ENCODE peak calls at places on chromosomes 13 and 19, in ten cellular contexts. One of them, this sample, is unnamed.

GRCh38 chr19:29711584-29712132 is 3.4 kb downstream of the C19orf12 start:
- DNase-seq in heart right ventricle: no peak
- DNase-seq in brain microvascular endothelial cell: no peak
- DNase-seq in fibroblast of lung: no peak
- DNase-seq in stimulated activated CD4-positive, alpha-beta T cell treated with anti-CD3 and anti-CD28 coated beads, Interleukin-15, amount 100 ng/mL, for 24 hours: no peak
- DNase-seq in dermis microvascular lymphatic vessel endothelial cell: no peak
- DNase-seq in activated CD4-positive, alpha-beta T cell treated with anti-CD3 and anti-CD28 coated beads, Interleukin-2, amount 50 U/mL, for 1 hour: no peak
- DNase-seq in neural progenitor cell: no peak
- DNase-seq in ascending aorta: no peak
- DNase-seq in stimulated activated CD8-positive, alpha-beta memory T cell treated with anti-CD3 and anti-CD28 coated beads, Interleukin-7, amount 100 ng/mL, for 24 hours: no peak
- DNase-seq in this sample: no peak

GRCh38 chr19:17114414-17114831 is 38.8 kb downstream of the MYO9B start:
- DNase-seq in heart right ventricle: no peak
- DNase-seq in brain microvascular endothelial cell: no peak
- DNase-seq in fibroblast of lung: no peak
- DNase-seq in stimulated activated CD4-positive, alpha-beta T cell treated with anti-CD3 and anti-CD28 coated beads, Interleukin-15, amount 100 ng/mL, for 24 hours: no peak
- DNase-seq in dermis microvascular lymphatic vessel endothelial cell: no peak
- DNase-seq in activated CD4-positive, alpha-beta T cell treated with anti-CD3 and anti-CD28 coated beads, Interleukin-2, amount 50 U/mL, for 1 hour: no peak
- DNase-seq in neural progenitor cell: peak; percentile 30
- DNase-seq in ascending aorta: no peak
- DNase-seq in stimulated activated CD8-positive, alpha-beta memory T cell treated with anti-CD3 and anti-CD28 coated beads, Interleukin-7, amount 100 ng/mL, for 24 hours: no peak
- DNase-seq in this sample: no peak

GRCh38 chr19:4304509-4305252 is at the start of gene FSD1:
- DNase-seq in heart right ventricle: peak; percentile 35
- DNase-seq in brain microvascular endothelial cell: peak; percentile 30
- DNase-seq in fibroblast of lung: peak; percentile 42
- DNase-seq in stimulated activated CD4-positive, alpha-beta T cell treated with anti-CD3 and anti-CD28 coated beads, Interleukin-15, amount 100 ng/mL, for 24 hours: peak; percentile 88
- DNase-seq in dermis microvascular lymphatic vessel endothelial cell: no peak
- DNase-seq in activated CD4-positive, alpha-beta T cell treated with anti-CD3 and anti-CD28 coated beads, Interleukin-2, amount 50 U/mL, for 1 hour: peak; percentile 55
- DNase-seq in neural progenitor cell: peak; percentile 92
- DNase-seq in ascending aorta: no peak
- DNase-seq in stimulated activated CD8-positive, alpha-beta memory T cell treated with anti-CD3 and anti-CD28 coated beads, Interleukin-7, amount 100 ng/mL, for 24 hours: peak; percentile 53
- DNase-seq in this sample: no peak

GRCh38 chr13:40172878-40173277 is 493.6 kb downstream of the FOXO1 start:
- DNase-seq in heart right ventricle: no peak
- DNase-seq in brain microvascular endothelial cell: no peak
- DNase-seq in fibroblast of lung: no peak
- DNase-seq in stimulated activated CD4-positive, alpha-beta T cell treated with anti-CD3 and anti-CD28 coated beads, Interleukin-15, amount 100 ng/mL, for 24 hours: no peak
- DNase-seq in dermis microvascular lymphatic vessel endothelial cell: no peak
- DNase-seq in activated CD4-positive, alpha-beta T cell treated with anti-CD3 and anti-CD28 coated beads, Interleukin-2, amount 50 U/mL, for 1 hour: no peak
- DNase-seq in neural progenitor cell: no peak
- DNase-seq in ascending aorta: no peak
- DNase-seq in stimulated activated CD8-positive, alpha-beta memory T cell treated with anti-CD3 and anti-CD28 coated beads, Interleukin-7, amount 100 ng/mL, for 24 hours: no peak
- DNase-seq in this sample: no peak

GRCh38 chr13:45417790-45418534 is at the start of gene SLC25A30:
- DNase-seq in heart right ventricle: peak; percentile 96
- DNase-seq in brain microvascular endothelial cell: peak; percentile 87
- DNase-seq in fibroblast of lung: peak; percentile 84
- DNase-seq in stimulated activated CD4-positive, alpha-beta T cell treated with anti-CD3 and anti-CD28 coated beads, Interleukin-15, amount 100 ng/mL, for 24 hours: peak; percentile 96
- DNase-seq in dermis microvascular lymphatic vessel endothelial cell: peak; percentile 50
- DNase-seq in activated CD4-positive, alpha-beta T cell treated with anti-CD3 and anti-CD28 coated beads, Interleukin-2, amount 50 U/mL, for 1 hour: peak; percentile 90
- DNase-seq in neural progenitor cell: peak; percentile 95
- DNase-seq in ascending aorta: peak; percentile 87
- DNase-seq in stimulated activated CD8-positive, alpha-beta memory T cell treated with anti-CD3 and anti-CD28 coated beads, Interleukin-7, amount 100 ng/mL, for 24 hours: peak; percentile 87
- DNase-seq in this sample: peak; percentile 97

GRCh38 chr13:114148521-114148855 is 16.1 kb upstream of the RASA3 start:
- DNase-seq in heart right ventricle: no peak
- DNase-seq in brain microvascular endothelial cell: no peak
- DNase-seq in fibroblast of lung: no peak
- DNase-seq in stimulated activated CD4-positive, alpha-beta T cell treated with anti-CD3 and anti-CD28 coated beads, Interleukin-15, amount 100 ng/mL, for 24 hours: peak; percentile 85
- DNase-seq in dermis microvascular lymphatic vessel endothelial cell: no peak
- DNase-seq in activated CD4-positive, alpha-beta T cell treated with anti-CD3 and anti-CD28 coated beads, Interleukin-2, amount 50 U/mL, for 1 hour: peak; percentile 80
- DNase-seq in neural progenitor cell: no peak
- DNase-seq in ascending aorta: no peak
- DNase-seq in stimulated activated CD8-positive, alpha-beta memory T cell treated with anti-CD3 and anti-CD28 coated beads, Interleukin-7, amount 100 ng/mL, for 24 hours: peak; percentile 48
- DNase-seq in this sample: no peak

GRCh38 chr19:35462476-35462953 is 14.5 kb downstream of the FFAR2 start:
- DNase-seq in heart right ventricle: no peak
- DNase-seq in brain microvascular endothelial cell: no peak
- DNase-seq in fibroblast of lung: no peak
- DNase-seq in stimulated activated CD4-positive, alpha-beta T cell treated with anti-CD3 and anti-CD28 coated beads, Interleukin-15, amount 100 ng/mL, for 24 hours: peak; percentile 26
- DNase-seq in dermis microvascular lymphatic vessel endothelial cell: no peak
- DNase-seq in activated CD4-positive, alpha-beta T cell treated with anti-CD3 and anti-CD28 coated beads, Interleukin-2, amount 50 U/mL, for 1 hour: peak; percentile 38
- DNase-seq in neural progenitor cell: no peak
- DNase-seq in ascending aorta: no peak
- DNase-seq in stimulated activated CD8-positive, alpha-beta memory T cell treated with anti-CD3 and anti-CD28 coated beads, Interleukin-7, amount 100 ng/mL, for 24 hours: no peak
- DNase-seq in this sample: no peak

GRCh38 chr19:46618670-46619231 is 6.1 kb downstream of the PTGIR start:
- DNase-seq in heart right ventricle: no peak
- DNase-seq in brain microvascular endothelial cell: no peak
- DNase-seq in fibroblast of lung: peak; percentile 76
- DNase-seq in stimulated activated CD4-positive, alpha-beta T cell treated with anti-CD3 and anti-CD28 coated beads, Interleukin-15, amount 100 ng/mL, for 24 hours: no peak
- DNase-seq in dermis microvascular lymphatic vessel endothelial cell: no peak
- DNase-seq in activated CD4-positive, alpha-beta T cell treated with anti-CD3 and anti-CD28 coated beads, Interleukin-2, amount 50 U/mL, for 1 hour: no peak
- DNase-seq in neural progenitor cell: no peak
- DNase-seq in ascending aorta: no peak
- DNase-seq in stimulated activated CD8-positive, alpha-beta memory T cell treated with anti-CD3 and anti-CD28 coated beads, Interleukin-7, amount 100 ng/mL, for 24 hours: no peak
- DNase-seq in this sample: no peak

GRCh38 chr13:32887617-32888016 is 128.6 kb upstream of the KL start:
- DNase-seq in heart right ventricle: no peak
- DNase-seq in brain microvascular endothelial cell: no peak
- DNase-seq in fibroblast of lung: no peak
- DNase-seq in stimulated activated CD4-positive, alpha-beta T cell treated with anti-CD3 and anti-CD28 coated beads, Interleukin-15, amount 100 ng/mL, for 24 hours: no peak
- DNase-seq in dermis microvascular lymphatic vessel endothelial cell: no peak
- DNase-seq in activated CD4-positive, alpha-beta T cell treated with anti-CD3 and anti-CD28 coated beads, Interleukin-2, amount 50 U/mL, for 1 hour: no peak
- DNase-seq in neural progenitor cell: no peak
- DNase-seq in ascending aorta: no peak
- DNase-seq in stimulated activated CD8-positive, alpha-beta memory T cell treated with anti-CD3 and anti-CD28 coated beads, Interleukin-7, amount 100 ng/mL, for 24 hours: no peak
- DNase-seq in this sample: no peak

GRCh38 chr19:1264801-1265610 is 4.1 kb upstream of the CIRBP start:
- DNase-seq in heart right ventricle: peak; percentile 72
- DNase-seq in brain microvascular endothelial cell: peak; percentile 78
- DNase-seq in fibroblast of lung: peak; percentile 89
- DNase-seq in stimulated activated CD4-positive, alpha-beta T cell treated with anti-CD3 and anti-CD28 coated beads, Interleukin-15, amount 100 ng/mL, for 24 hours: no peak
- DNase-seq in dermis microvascular lymphatic vessel endothelial cell: no peak
- DNase-seq in activated CD4-positive, alpha-beta T cell treated with anti-CD3 and anti-CD28 coated beads, Interleukin-2, amount 50 U/mL, for 1 hour: no peak
- DNase-seq in neural progenitor cell: peak; percentile 86
- DNase-seq in ascending aorta: no peak
- DNase-seq in stimulated activated CD8-positive, alpha-beta memory T cell treated with anti-CD3 and anti-CD28 coated beads, Interleukin-7, amount 100 ng/mL, for 24 hours: no peak
- DNase-seq in this sample: no peak

GRCh38 chr13:76016799-76017198 is 380.7 kb downstream of the LMO7 start:
- DNase-seq in heart right ventricle: no peak
- DNase-seq in brain microvascular endothelial cell: peak; percentile 54
- DNase-seq in fibroblast of lung: peak; percentile 27
- DNase-seq in stimulated activated CD4-positive, alpha-beta T cell treated with anti-CD3 and anti-CD28 coated beads, Interleukin-15, amount 100 ng/mL, for 24 hours: peak; percentile 26
- DNase-seq in dermis microvascular lymphatic vessel endothelial cell: no peak
- DNase-seq in activated CD4-positive, alpha-beta T cell treated with anti-CD3 and anti-CD28 coated beads, Interleukin-2, amount 50 U/mL, for 1 hour: no peak
- DNase-seq in neural progenitor cell: peak; percentile 30
- DNase-seq in ascending aorta: no peak
- DNase-seq in stimulated activated CD8-positive, alpha-beta memory T cell treated with anti-CD3 and anti-CD28 coated beads, Interleukin-7, amount 100 ng/mL, for 24 hours: no peak
- DNase-seq in this sample: no peak

GRCh38 chr19:40241809-40242384 is 15.4 kb upstream of the CCNP start:
- DNase-seq in heart right ventricle: peak; percentile 69
- DNase-seq in brain microvascular endothelial cell: no peak
- DNase-seq in fibroblast of lung: peak; percentile 9
- DNase-seq in stimulated activated CD4-positive, alpha-beta T cell treated with anti-CD3 and anti-CD28 coated beads, Interleukin-15, amount 100 ng/mL, for 24 hours: no peak
- DNase-seq in dermis microvascular lymphatic vessel endothelial cell: peak; percentile 89
- DNase-seq in activated CD4-positive, alpha-beta T cell treated with anti-CD3 and anti-CD28 coated beads, Interleukin-2, amount 50 U/mL, for 1 hour: no peak
- DNase-seq in neural progenitor cell: no peak
- DNase-seq in ascending aorta: no peak
- DNase-seq in stimulated activated CD8-positive, alpha-beta memory T cell treated with anti-CD3 and anti-CD28 coated beads, Interleukin-7, amount 100 ng/mL, for 24 hours: no peak
- DNase-seq in this sample: no peak

GRCh38 chr19:5099822-5100221 is 130.9 kb downstream of the KDM4B start:
- DNase-seq in heart right ventricle: no peak
- DNase-seq in brain microvascular endothelial cell: no peak
- DNase-seq in fibroblast of lung: peak; percentile 10
- DNase-seq in stimulated activated CD4-positive, alpha-beta T cell treated with anti-CD3 and anti-CD28 coated beads, Interleukin-15, amount 100 ng/mL, for 24 hours: no peak
- DNase-seq in dermis microvascular lymphatic vessel endothelial cell: no peak
- DNase-seq in activated CD4-positive, alpha-beta T cell treated with anti-CD3 and anti-CD28 coated beads, Interleukin-2, amount 50 U/mL, for 1 hour: no peak
- DNase-seq in neural progenitor cell: no peak
- DNase-seq in ascending aorta: no peak
- DNase-seq in stimulated activated CD8-positive, alpha-beta memory T cell treated with anti-CD3 and anti-CD28 coated beads, Interleukin-7, amount 100 ng/mL, for 24 hours: no peak
- DNase-seq in this sample: no peak

GRCh38 chr13:78183737-78184136 is 265.1 kb upstream of the EDNRB start:
- DNase-seq in heart right ventricle: no peak
- DNase-seq in brain microvascular endothelial cell: no peak
- DNase-seq in fibroblast of lung: peak; percentile 66
- DNase-seq in stimulated activated CD4-positive, alpha-beta T cell treated with anti-CD3 and anti-CD28 coated beads, Interleukin-15, amount 100 ng/mL, for 24 hours: no peak
- DNase-seq in dermis microvascular lymphatic vessel endothelial cell: no peak
- DNase-seq in activated CD4-positive, alpha-beta T cell treated with anti-CD3 and anti-CD28 coated beads, Interleukin-2, amount 50 U/mL, for 1 hour: no peak
- DNase-seq in neural progenitor cell: no peak
- DNase-seq in ascending aorta: no peak
- DNase-seq in stimulated activated CD8-positive, alpha-beta memory T cell treated with anti-CD3 and anti-CD28 coated beads, Interleukin-7, amount 100 ng/mL, for 24 hours: no peak
- DNase-seq in this sample: no peak

GRCh38 chr19:8210660-8211101 is 1.5 kb downstream of the CERS4 start:
- DNase-seq in heart right ventricle: no peak
- DNase-seq in brain microvascular endothelial cell: no peak
- DNase-seq in fibroblast of lung: no peak
- DNase-seq in stimulated activated CD4-positive, alpha-beta T cell treated with anti-CD3 and anti-CD28 coated beads, Interleukin-15, amount 100 ng/mL, for 24 hours: no peak
- DNase-seq in dermis microvascular lymphatic vessel endothelial cell: no peak
- DNase-seq in activated CD4-positive, alpha-beta T cell treated with anti-CD3 and anti-CD28 coated beads, Interleukin-2, amount 50 U/mL, for 1 hour: no peak
- DNase-seq in neural progenitor cell: no peak
- DNase-seq in ascending aorta: no peak
- DNase-seq in stimulated activated CD8-positive, alpha-beta memory T cell treated with anti-CD3 and anti-CD28 coated beads, Interleukin-7, amount 100 ng/mL, for 24 hours: no peak
- DNase-seq in this sample: no peak

GRCh38 chr19:42965204-42965603 is 28.2 kb upstream of the PSG7 start:
- DNase-seq in heart right ventricle: no peak
- DNase-seq in brain microvascular endothelial cell: peak; percentile 22
- DNase-seq in fibroblast of lung: no peak
- DNase-seq in stimulated activated CD4-positive, alpha-beta T cell treated with anti-CD3 and anti-CD28 coated beads, Interleukin-15, amount 100 ng/mL, for 24 hours: no peak
- DNase-seq in dermis microvascular lymphatic vessel endothelial cell: no peak
- DNase-seq in activated CD4-positive, alpha-beta T cell treated with anti-CD3 and anti-CD28 coated beads, Interleukin-2, amount 50 U/mL, for 1 hour: no peak
- DNase-seq in neural progenitor cell: no peak
- DNase-seq in ascending aorta: no peak
- DNase-seq in stimulated activated CD8-positive, alpha-beta memory T cell treated with anti-CD3 and anti-CD28 coated beads, Interleukin-7, amount 100 ng/mL, for 24 hours: no peak
- DNase-seq in this sample: no peak

GRCh38 chr13:99297330-99297729 is 9.9 kb downstream of the GPR183 start:
- DNase-seq in heart right ventricle: no peak
- DNase-seq in brain microvascular endothelial cell: no peak
- DNase-seq in fibroblast of lung: no peak
- DNase-seq in stimulated activated CD4-positive, alpha-beta T cell treated with anti-CD3 and anti-CD28 coated beads, Interleukin-15, amount 100 ng/mL, for 24 hours: no peak
- DNase-seq in dermis microvascular lymphatic vessel endothelial cell: no peak
- DNase-seq in activated CD4-positive, alpha-beta T cell treated with anti-CD3 and anti-CD28 coated beads, Interleukin-2, amount 50 U/mL, for 1 hour: no peak
- DNase-seq in neural progenitor cell: no peak
- DNase-seq in ascending aorta: no peak
- DNase-seq in stimulated activated CD8-positive, alpha-beta memory T cell treated with anti-CD3 and anti-CD28 coated beads, Interleukin-7, amount 100 ng/mL, for 24 hours: no peak
- DNase-seq in this sample: no peak

GRCh38 chr13:38914070-38914469 is 76.6 kb downstream of the STOML3 start:
- DNase-seq in heart right ventricle: no peak
- DNase-seq in brain microvascular endothelial cell: no peak
- DNase-seq in fibroblast of lung: no peak
- DNase-seq in stimulated activated CD4-positive, alpha-beta T cell treated with anti-CD3 and anti-CD28 coated beads, Interleukin-15, amount 100 ng/mL, for 24 hours: no peak
- DNase-seq in dermis microvascular lymphatic vessel endothelial cell: no peak
- DNase-seq in activated CD4-positive, alpha-beta T cell treated with anti-CD3 and anti-CD28 coated beads, Interleukin-2, amount 50 U/mL, for 1 hour: no peak
- DNase-seq in neural progenitor cell: no peak
- DNase-seq in ascending aorta: no peak
- DNase-seq in stimulated activated CD8-positive, alpha-beta memory T cell treated with anti-CD3 and anti-CD28 coated beads, Interleukin-7, amount 100 ng/mL, for 24 hours: no peak
- DNase-seq in this sample: no peak

GRCh38 chr19:35484637-35485036 is 5.6 kb downstream of the KRTDAP start:
- DNase-seq in heart right ventricle: no peak
- DNase-seq in brain microvascular endothelial cell: no peak
- DNase-seq in fibroblast of lung: no peak
- DNase-seq in stimulated activated CD4-positive, alpha-beta T cell treated with anti-CD3 and anti-CD28 coated beads, Interleukin-15, amount 100 ng/mL, for 24 hours: peak; percentile 16
- DNase-seq in dermis microvascular lymphatic vessel endothelial cell: no peak
- DNase-seq in activated CD4-positive, alpha-beta T cell treated with anti-CD3 and anti-CD28 coated beads, Interleukin-2, amount 50 U/mL, for 1 hour: no peak
- DNase-seq in neural progenitor cell: no peak
- DNase-seq in ascending aorta: no peak
- DNase-seq in stimulated activated CD8-positive, alpha-beta memory T cell treated with anti-CD3 and anti-CD28 coated beads, Interleukin-7, amount 100 ng/mL, for 24 hours: no peak
- DNase-seq in this sample: no peak

GRCh38 chr13:79870123-79870522 is 389.2 kb downstream of the NDFIP2 start:
- DNase-seq in heart right ventricle: no peak
- DNase-seq in brain microvascular endothelial cell: no peak
- DNase-seq in fibroblast of lung: peak; percentile 49
- DNase-seq in stimulated activated CD4-positive, alpha-beta T cell treated with anti-CD3 and anti-CD28 coated beads, Interleukin-15, amount 100 ng/mL, for 24 hours: no peak
- DNase-seq in dermis microvascular lymphatic vessel endothelial cell: no peak
- DNase-seq in activated CD4-positive, alpha-beta T cell treated with anti-CD3 and anti-CD28 coated beads, Interleukin-2, amount 50 U/mL, for 1 hour: no peak
- DNase-seq in neural progenitor cell: no peak
- DNase-seq in ascending aorta: no peak
- DNase-seq in stimulated activated CD8-positive, alpha-beta memory T cell treated with anti-CD3 and anti-CD28 coated beads, Interleukin-7, amount 100 ng/mL, for 24 hours: no peak
- DNase-seq in this sample: no peak

GRCh38 chr13:51837016-51837415 is 8.0 kb downstream of the TMEM272 start:
- DNase-seq in heart right ventricle: no peak
- DNase-seq in brain microvascular endothelial cell: no peak
- DNase-seq in fibroblast of lung: no peak
- DNase-seq in stimulated activated CD4-positive, alpha-beta T cell treated with anti-CD3 and anti-CD28 coated beads, Interleukin-15, amount 100 ng/mL, for 24 hours: no peak
- DNase-seq in dermis microvascular lymphatic vessel endothelial cell: no peak
- DNase-seq in activated CD4-positive, alpha-beta T cell treated with anti-CD3 and anti-CD28 coated beads, Interleukin-2, amount 50 U/mL, for 1 hour: no peak
- DNase-seq in neural progenitor cell: no peak
- DNase-seq in ascending aorta: no peak
- DNase-seq in stimulated activated CD8-positive, alpha-beta memory T cell treated with anti-CD3 and anti-CD28 coated beads, Interleukin-7, amount 100 ng/mL, for 24 hours: no peak
- DNase-seq in this sample: no peak

GRCh38 chr19:17948967-17949930 is 16.4 kb downstream of the CCDC124 start:
- DNase-seq in heart right ventricle: no peak
- DNase-seq in brain microvascular endothelial cell: no peak
- DNase-seq in fibroblast of lung: no peak
- DNase-seq in stimulated activated CD4-positive, alpha-beta T cell treated with anti-CD3 and anti-CD28 coated beads, Interleukin-15, amount 100 ng/mL, for 24 hours: no peak
- DNase-seq in dermis microvascular lymphatic vessel endothelial cell: no peak
- DNase-seq in activated CD4-positive, alpha-beta T cell treated with anti-CD3 and anti-CD28 coated beads, Interleukin-2, amount 50 U/mL, for 1 hour: no peak
- DNase-seq in neural progenitor cell: peak; percentile 43
- DNase-seq in ascending aorta: no peak
- DNase-seq in stimulated activated CD8-positive, alpha-beta memory T cell treated with anti-CD3 and anti-CD28 coated beads, Interleukin-7, amount 100 ng/mL, for 24 hours: no peak
- DNase-seq in this sample: no peak

GRCh38 chr19:12996542-12997094 is 1.3 kb downstream of the NFIX start:
- DNase-seq in heart right ventricle: peak; percentile 66
- DNase-seq in brain microvascular endothelial cell: no peak
- DNase-seq in fibroblast of lung: peak; percentile 43
- DNase-seq in stimulated activated CD4-positive, alpha-beta T cell treated with anti-CD3 and anti-CD28 coated beads, Interleukin-15, amount 100 ng/mL, for 24 hours: no peak
- DNase-seq in dermis microvascular lymphatic vessel endothelial cell: no peak
- DNase-seq in activated CD4-positive, alpha-beta T cell treated with anti-CD3 and anti-CD28 coated beads, Interleukin-2, amount 50 U/mL, for 1 hour: no peak
- DNase-seq in neural progenitor cell: peak; percentile 73
- DNase-seq in ascending aorta: no peak
- DNase-seq in stimulated activated CD8-positive, alpha-beta memory T cell treated with anti-CD3 and anti-CD28 coated beads, Interleukin-7, amount 100 ng/mL, for 24 hours: no peak
- DNase-seq in this sample: no peak

GRCh38 chr13:111156421-111156820 is 41.3 kb downstream of the ARHGEF7 start:
- DNase-seq in heart right ventricle: no peak
- DNase-seq in brain microvascular endothelial cell: no peak
- DNase-seq in fibroblast of lung: no peak
- DNase-seq in stimulated activated CD4-positive, alpha-beta T cell treated with anti-CD3 and anti-CD28 coated beads, Interleukin-15, amount 100 ng/mL, for 24 hours: no peak
- DNase-seq in dermis microvascular lymphatic vessel endothelial cell: no peak
- DNase-seq in activated CD4-positive, alpha-beta T cell treated with anti-CD3 and anti-CD28 coated beads, Interleukin-2, amount 50 U/mL, for 1 hour: no peak
- DNase-seq in neural progenitor cell: no peak
- DNase-seq in ascending aorta: no peak
- DNase-seq in stimulated activated CD8-positive, alpha-beta memory T cell treated with anti-CD3 and anti-CD28 coated beads, Interleukin-7, amount 100 ng/mL, for 24 hours: no peak
- DNase-seq in this sample: no peak

GRCh38 chr13:113053376-113053775 is 52.2 kb upstream of the F7 start:
- DNase-seq in heart right ventricle: peak; percentile 3
- DNase-seq in brain microvascular endothelial cell: no peak
- DNase-seq in fibroblast of lung: no peak
- DNase-seq in stimulated activated CD4-positive, alpha-beta T cell treated with anti-CD3 and anti-CD28 coated beads, Interleukin-15, amount 100 ng/mL, for 24 hours: no peak
- DNase-seq in dermis microvascular lymphatic vessel endothelial cell: no peak
- DNase-seq in activated CD4-positive, alpha-beta T cell treated with anti-CD3 and anti-CD28 coated beads, Interleukin-2, amount 50 U/mL, for 1 hour: no peak
- DNase-seq in neural progenitor cell: no peak
- DNase-seq in ascending aorta: no peak
- DNase-seq in stimulated activated CD8-positive, alpha-beta memory T cell treated with anti-CD3 and anti-CD28 coated beads, Interleukin-7, amount 100 ng/mL, for 24 hours: no peak
- DNase-seq in this sample: no peak

GRCh38 chr19:47020992-47021496 is 1.4 kb downstream of the NPAS1 start:
- DNase-seq in heart right ventricle: peak; percentile 29
- DNase-seq in brain microvascular endothelial cell: no peak
- DNase-seq in fibroblast of lung: no peak
- DNase-seq in stimulated activated CD4-positive, alpha-beta T cell treated with anti-CD3 and anti-CD28 coated beads, Interleukin-15, amount 100 ng/mL, for 24 hours: no peak
- DNase-seq in dermis microvascular lymphatic vessel endothelial cell: no peak
- DNase-seq in activated CD4-positive, alpha-beta T cell treated with anti-CD3 and anti-CD28 coated beads, Interleukin-2, amount 50 U/mL, for 1 hour: no peak
- DNase-seq in neural progenitor cell: peak; percentile 41
- DNase-seq in ascending aorta: no peak
- DNase-seq in stimulated activated CD8-positive, alpha-beta memory T cell treated with anti-CD3 and anti-CD28 coated beads, Interleukin-7, amount 100 ng/mL, for 24 hours: no peak
- DNase-seq in this sample: no peak

GRCh38 chr13:31436478-31436877 is 236.7 kb downstream of the B3GLCT start:
- DNase-seq in heart right ventricle: no peak
- DNase-seq in brain microvascular endothelial cell: no peak
- DNase-seq in fibroblast of lung: no peak
- DNase-seq in stimulated activated CD4-positive, alpha-beta T cell treated with anti-CD3 and anti-CD28 coated beads, Interleukin-15, amount 100 ng/mL, for 24 hours: no peak
- DNase-seq in dermis microvascular lymphatic vessel endothelial cell: no peak
- DNase-seq in activated CD4-positive, alpha-beta T cell treated with anti-CD3 and anti-CD28 coated beads, Interleukin-2, amount 50 U/mL, for 1 hour: no peak
- DNase-seq in neural progenitor cell: no peak
- DNase-seq in ascending aorta: no peak
- DNase-seq in stimulated activated CD8-positive, alpha-beta memory T cell treated with anti-CD3 and anti-CD28 coated beads, Interleukin-7, amount 100 ng/mL, for 24 hours: no peak
- DNase-seq in this sample: no peak

GRCh38 chr13:59230484-59231264 is 933.1 kb downstream of the DIAPH3 start:
- DNase-seq in heart right ventricle: no peak
- DNase-seq in brain microvascular endothelial cell: no peak
- DNase-seq in fibroblast of lung: no peak
- DNase-seq in stimulated activated CD4-positive, alpha-beta T cell treated with anti-CD3 and anti-CD28 coated beads, Interleukin-15, amount 100 ng/mL, for 24 hours: no peak
- DNase-seq in dermis microvascular lymphatic vessel endothelial cell: no peak
- DNase-seq in activated CD4-positive, alpha-beta T cell treated with anti-CD3 and anti-CD28 coated beads, Interleukin-2, amount 50 U/mL, for 1 hour: no peak
- DNase-seq in neural progenitor cell: no peak
- DNase-seq in ascending aorta: no peak
- DNase-seq in stimulated activated CD8-positive, alpha-beta memory T cell treated with anti-CD3 and anti-CD28 coated beads, Interleukin-7, amount 100 ng/mL, for 24 hours: no peak
- DNase-seq in this sample: no peak